ENCODE peak calls at places on chromosomes 13 and 19, in nine cellular contexts. One of them, this sample, is unnamed.

GRCh38 chr13:26923824-26924605 is 163.4 kb upstream of the GPR12 start:
- DNase-seq in A549: no peak
- DNase-seq in aorta: no peak
- DNase-seq in breast epithelium: no peak
- DNase-seq in thoracic aorta: no peak
- DNase-seq in naive thymus-derived CD4-positive, alpha-beta T cell: no peak
- DNase-seq in psoas muscle: no peak
- DNase-seq in PC-3: no peak
- DNase-seq in neural progenitor cell: no peak
- DNase-seq in this sample: no peak

GRCh38 chr19:3360494-3361383 is 5.6 kb upstream of the NFIC start:
- DNase-seq in A549: no peak
- DNase-seq in aorta: peak; percentile 88
- DNase-seq in breast epithelium: no peak
- DNase-seq in thoracic aorta: no peak
- DNase-seq in naive thymus-derived CD4-positive, alpha-beta T cell: peak; percentile 65
- DNase-seq in psoas muscle: peak; percentile 92
- DNase-seq in PC-3: peak; percentile 31
- DNase-seq in neural progenitor cell: peak; percentile 45
- DNase-seq in this sample: peak; percentile 66

GRCh38 chr19:53467138-53467502 is 413 bp upstream of the ZNF813 start:
- DNase-seq in A549: no peak
- DNase-seq in aorta: no peak
- DNase-seq in breast epithelium: no peak
- DNase-seq in thoracic aorta: no peak
- DNase-seq in naive thymus-derived CD4-positive, alpha-beta T cell: no peak
- DNase-seq in psoas muscle: no peak
- DNase-seq in PC-3: no peak
- DNase-seq in neural progenitor cell: no peak
- DNase-seq in this sample: no peak

GRCh38 chr19:10501971-10502523 is 1.1 kb downstream of the KEAP1 start:
- DNase-seq in A549: peak; percentile 65
- DNase-seq in aorta: peak; percentile 90
- DNase-seq in breast epithelium: peak; percentile 98
- DNase-seq in thoracic aorta: peak; percentile 37
- DNase-seq in naive thymus-derived CD4-positive, alpha-beta T cell: no peak
- DNase-seq in psoas muscle: peak; percentile 94
- DNase-seq in PC-3: peak; percentile 67
- DNase-seq in neural progenitor cell: peak; percentile 54
- DNase-seq in this sample: no peak

GRCh38 chr13:60583196-60583908 is 186.3 kb downstream of the TDRD3 start:
- DNase-seq in A549: no peak
- DNase-seq in aorta: no peak
- DNase-seq in breast epithelium: no peak
- DNase-seq in thoracic aorta: no peak
- DNase-seq in naive thymus-derived CD4-positive, alpha-beta T cell: no peak
- DNase-seq in psoas muscle: no peak
- DNase-seq in PC-3: no peak
- DNase-seq in neural progenitor cell: peak; percentile 37
- DNase-seq in this sample: no peak

GRCh38 chr13:41960195-41960699 is 662 bp downstream of the VWA8 start:
- DNase-seq in A549: peak; percentile 16
- DNase-seq in aorta: no peak
- DNase-seq in breast epithelium: no peak
- DNase-seq in thoracic aorta: no peak
- DNase-seq in naive thymus-derived CD4-positive, alpha-beta T cell: peak; percentile 12
- DNase-seq in psoas muscle: no peak
- DNase-seq in PC-3: peak; percentile 9
- DNase-seq in neural progenitor cell: no peak
- DNase-seq in this sample: no peak

GRCh38 chr19:49911381-49912145 is 14.9 kb upstream of the IL4I1 start:
- DNase-seq in A549: no peak
- DNase-seq in aorta: no peak
- DNase-seq in breast epithelium: no peak
- DNase-seq in thoracic aorta: no peak
- DNase-seq in naive thymus-derived CD4-positive, alpha-beta T cell: no peak
- DNase-seq in psoas muscle: no peak
- DNase-seq in PC-3: no peak
- DNase-seq in neural progenitor cell: no peak
- DNase-seq in this sample: no peak

GRCh38 chr19:50203281-50204080 is at the start of gene MYH14:
- DNase-seq in A549: peak; percentile 99
- DNase-seq in aorta: peak; percentile 93
- DNase-seq in breast epithelium: peak; percentile 92
- DNase-seq in thoracic aorta: peak; percentile 51
- DNase-seq in naive thymus-derived CD4-positive, alpha-beta T cell: no peak
- DNase-seq in psoas muscle: peak; percentile 97
- DNase-seq in PC-3: peak; percentile 99
- DNase-seq in neural progenitor cell: peak; percentile 97
- DNase-seq in this sample: no peak

GRCh38 chr19:24140099-24140498 is 53.1 kb downstream of the ZNF254 start:
- DNase-seq in A549: no peak
- DNase-seq in aorta: no peak
- DNase-seq in breast epithelium: no peak
- DNase-seq in thoracic aorta: no peak
- DNase-seq in naive thymus-derived CD4-positive, alpha-beta T cell: no peak
- DNase-seq in psoas muscle: no peak
- DNase-seq in PC-3: peak; percentile 89
- DNase-seq in neural progenitor cell: no peak
- DNase-seq in this sample: no peak

GRCh38 chr13:27168870-27169525 is 2.6 kb downstream of the USP12 start:
- DNase-seq in A549: no peak
- DNase-seq in aorta: no peak
- DNase-seq in breast epithelium: no peak
- DNase-seq in thoracic aorta: no peak
- DNase-seq in naive thymus-derived CD4-positive, alpha-beta T cell: no peak
- DNase-seq in psoas muscle: no peak
- DNase-seq in PC-3: peak; percentile 29
- DNase-seq in neural progenitor cell: no peak
- DNase-seq in this sample: no peak

GRCh38 chr19:40542197-40542859 is 34.3 kb upstream of the SHKBP1 start:
- DNase-seq in A549: no peak
- DNase-seq in aorta: peak; percentile 84
- DNase-seq in breast epithelium: no peak
- DNase-seq in thoracic aorta: peak; percentile 26
- DNase-seq in naive thymus-derived CD4-positive, alpha-beta T cell: no peak
- DNase-seq in psoas muscle: peak; percentile 80
- DNase-seq in PC-3: no peak
- DNase-seq in neural progenitor cell: no peak
- DNase-seq in this sample: no peak

DNA sequence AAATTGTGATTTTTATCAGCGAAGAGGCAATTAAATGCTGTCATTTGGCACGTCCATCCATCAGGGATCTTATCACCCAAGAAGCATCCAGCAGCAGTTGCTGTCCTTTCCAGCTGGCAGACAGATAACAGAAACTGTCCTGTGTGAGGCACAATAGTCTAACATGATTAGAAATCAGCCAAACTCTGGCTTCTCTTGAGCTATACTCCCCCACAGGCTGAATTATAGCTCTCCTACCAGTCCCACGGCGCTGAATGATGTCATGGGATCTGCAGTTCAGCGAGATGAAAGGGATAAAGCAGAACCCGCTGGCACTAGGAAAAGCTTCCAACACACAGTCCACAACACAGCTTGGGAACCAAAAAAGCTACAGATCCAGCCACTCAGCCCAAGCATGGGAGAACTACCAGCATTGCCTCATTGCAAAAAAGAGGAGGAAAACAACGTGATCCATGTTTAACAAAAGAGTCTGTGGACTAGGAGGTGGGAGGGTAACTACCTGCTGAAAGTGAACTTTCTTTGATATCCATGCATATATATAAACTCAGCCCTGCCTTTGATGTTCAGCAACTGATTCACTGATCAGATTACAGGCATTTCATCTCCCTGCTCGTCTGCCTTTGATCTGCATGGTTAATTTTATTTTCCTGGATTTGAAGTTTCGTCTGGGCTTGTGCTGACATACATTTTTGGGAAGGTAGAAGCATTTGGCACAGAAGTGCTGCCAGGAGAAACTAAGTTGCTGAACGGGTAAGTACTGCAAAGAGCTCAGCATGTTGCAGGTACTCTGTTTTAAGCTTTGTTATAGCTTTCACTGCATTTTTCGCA is at the start of gene TNFRSF19:
- DNase-seq in A549: no peak
- DNase-seq in aorta: no peak
- DNase-seq in breast epithelium: no peak
- DNase-seq in thoracic aorta: no peak
- DNase-seq in naive thymus-derived CD4-positive, alpha-beta T cell: no peak
- DNase-seq in psoas muscle: no peak
- DNase-seq in PC-3: peak; percentile 35
- DNase-seq in neural progenitor cell: peak; percentile 75
- DNase-seq in this sample: no peak
- H3K27ac ChIP-seq in A549: no peak within 1 kb of the TSS
- H3K27ac ChIP-seq in aorta: no peak within 1 kb of the TSS
- H3K27ac ChIP-seq in breast epithelium: peak within 1 kb of the TSS; percentile 72
- H3K27ac ChIP-seq in thoracic aorta: no peak within 1 kb of the TSS
- H3K27ac ChIP-seq in naive thymus-derived CD4-positive, alpha-beta T cell: no peak within 1 kb of the TSS
- H3K27ac ChIP-seq in psoas muscle: peak within 1 kb of the TSS; percentile 39
- H3K27ac ChIP-seq in PC-3: no peak within 1 kb of the TSS
- H3K27ac ChIP-seq in neural progenitor cell: peak within 1 kb of the TSS; percentile 3
- H3K27ac ChIP-seq in this sample: no peak within 1 kb of the TSS

GRCh38 chr19:38838208-38838985 is 6.8 kb upstream of the ECH1 start:
- DNase-seq in A549: no peak
- DNase-seq in aorta: no peak
- DNase-seq in breast epithelium: no peak
- DNase-seq in thoracic aorta: no peak
- DNase-seq in naive thymus-derived CD4-positive, alpha-beta T cell: no peak
- DNase-seq in psoas muscle: peak; percentile 52
- DNase-seq in PC-3: peak; percentile 94
- DNase-seq in neural progenitor cell: no peak
- DNase-seq in this sample: no peak

GRCh38 chr19:38836438-38837303 is 5.1 kb upstream of the ECH1 start:
- DNase-seq in A549: no peak
- DNase-seq in aorta: no peak
- DNase-seq in breast epithelium: no peak
- DNase-seq in thoracic aorta: no peak
- DNase-seq in naive thymus-derived CD4-positive, alpha-beta T cell: no peak
- DNase-seq in psoas muscle: peak; percentile 53
- DNase-seq in PC-3: no peak
- DNase-seq in neural progenitor cell: no peak
- DNase-seq in this sample: no peak

GRCh38 chr19:38837656-38838121 is 6.1 kb upstream of the ECH1 start:
- DNase-seq in A549: no peak
- DNase-seq in aorta: no peak
- DNase-seq in breast epithelium: no peak
- DNase-seq in thoracic aorta: no peak
- DNase-seq in naive thymus-derived CD4-positive, alpha-beta T cell: no peak
- DNase-seq in psoas muscle: peak; percentile 20
- DNase-seq in PC-3: peak; percentile 92
- DNase-seq in neural progenitor cell: no peak
- DNase-seq in this sample: no peak

GRCh38 chr19:38838986-38839761 is 7.6 kb upstream of the ECH1 start:
- DNase-seq in A549: no peak
- DNase-seq in aorta: no peak
- DNase-seq in breast epithelium: no peak
- DNase-seq in thoracic aorta: no peak
- DNase-seq in naive thymus-derived CD4-positive, alpha-beta T cell: no peak
- DNase-seq in psoas muscle: peak; percentile 39
- DNase-seq in PC-3: no peak
- DNase-seq in neural progenitor cell: no peak
- DNase-seq in this sample: no peak

DNA sequence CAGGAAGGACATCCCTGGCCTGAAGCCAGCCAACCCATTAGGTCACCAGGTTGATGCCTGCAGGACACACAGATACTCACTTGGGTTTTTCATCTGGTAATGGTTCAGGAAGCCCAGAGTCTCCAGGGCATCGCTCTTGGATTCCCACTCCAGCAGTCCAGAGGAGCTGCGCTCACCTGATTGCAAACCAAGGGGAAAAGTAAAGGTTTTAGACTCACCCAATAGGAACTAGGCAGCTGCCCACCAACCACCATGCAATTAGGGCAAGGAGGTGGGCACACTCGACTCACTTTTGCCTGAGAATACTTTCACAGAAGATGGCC is 5.7 kb upstream of the ECH1 start:
- DNase-seq in A549: no peak
- DNase-seq in aorta: no peak
- DNase-seq in breast epithelium: no peak
- DNase-seq in thoracic aorta: no peak
- DNase-seq in naive thymus-derived CD4-positive, alpha-beta T cell: no peak
- DNase-seq in psoas muscle: peak; percentile 6
- DNase-seq in PC-3: no peak
- DNase-seq in neural progenitor cell: no peak
- DNase-seq in this sample: no peak
- H3K27ac ChIP-seq in A549: peak overlapping the region; percentile 39
- H3K27ac ChIP-seq in aorta: no peak overlapping the region
- H3K27ac ChIP-seq in breast epithelium: peak overlapping the region; percentile 58
- H3K27ac ChIP-seq in thoracic aorta: no peak overlapping the region
- H3K27ac ChIP-seq in naive thymus-derived CD4-positive, alpha-beta T cell: no peak overlapping the region
- H3K27ac ChIP-seq in psoas muscle: peak overlapping the region; percentile 99
- H3K27ac ChIP-seq in PC-3: peak overlapping the region; percentile 99
- H3K27ac ChIP-seq in neural progenitor cell: peak overlapping the region; percentile 4
- H3K27ac ChIP-seq in this sample: no peak overlapping the region

GRCh38 chr13:30763786-30764440 is 28.6 kb downstream of the ALOX5AP start:
- DNase-seq in A549: no peak
- DNase-seq in aorta: no peak
- DNase-seq in breast epithelium: no peak
- DNase-seq in thoracic aorta: no peak
- DNase-seq in naive thymus-derived CD4-positive, alpha-beta T cell: no peak
- DNase-seq in psoas muscle: no peak
- DNase-seq in PC-3: peak; percentile 31
- DNase-seq in neural progenitor cell: no peak
- DNase-seq in this sample: no peak
- H3K27ac ChIP-seq in A549: no peak overlapping the region
- H3K27ac ChIP-seq in aorta: no peak overlapping the region
- H3K27ac ChIP-seq in breast epithelium: no peak overlapping the region
- H3K27ac ChIP-seq in thoracic aorta: no peak overlapping the region
- H3K27ac ChIP-seq in naive thymus-derived CD4-positive, alpha-beta T cell: no peak overlapping the region
- H3K27ac ChIP-seq in psoas muscle: no peak overlapping the region
- H3K27ac ChIP-seq in PC-3: no peak overlapping the region
- H3K27ac ChIP-seq in neural progenitor cell: no peak overlapping the region
- H3K27ac ChIP-seq in this sample: no peak overlapping the region

DNA sequence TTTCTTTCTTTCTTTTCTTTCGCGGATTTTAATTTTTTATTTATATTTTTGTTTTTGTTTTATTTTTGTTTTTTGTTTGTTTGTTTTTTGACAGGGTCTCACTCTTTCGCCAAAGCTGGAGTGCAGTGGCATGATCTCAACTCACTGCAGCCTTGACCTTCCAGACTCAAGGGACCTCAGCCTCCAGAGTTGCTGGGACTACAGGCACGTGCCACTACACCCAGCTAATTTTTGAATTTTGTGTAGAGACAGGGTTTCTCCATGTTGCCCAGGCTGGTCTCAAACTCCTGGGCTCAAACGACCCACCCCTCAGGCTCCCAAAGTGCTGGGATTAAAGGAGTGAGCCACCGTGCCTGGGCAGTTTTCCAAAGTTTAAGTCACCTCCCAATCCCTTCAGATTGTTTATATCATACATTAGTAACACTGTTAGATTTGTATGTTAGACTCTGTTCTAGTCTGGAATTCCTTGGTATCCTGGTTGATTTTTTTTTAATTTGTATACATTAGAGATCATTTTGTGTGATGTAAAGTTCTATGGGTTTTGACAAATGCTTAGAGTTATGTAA is 597.3 kb downstream of the DCT start:
- DNase-seq in A549: no peak
- DNase-seq in aorta: no peak
- DNase-seq in breast epithelium: no peak
- DNase-seq in thoracic aorta: no peak
- DNase-seq in naive thymus-derived CD4-positive, alpha-beta T cell: no peak
- DNase-seq in psoas muscle: no peak
- DNase-seq in PC-3: peak; percentile 9
- DNase-seq in neural progenitor cell: no peak
- DNase-seq in this sample: no peak
- H3K27ac ChIP-seq in A549: no peak overlapping the region
- H3K27ac ChIP-seq in aorta: no peak overlapping the region
- H3K27ac ChIP-seq in breast epithelium: no peak overlapping the region
- H3K27ac ChIP-seq in thoracic aorta: no peak overlapping the region
- H3K27ac ChIP-seq in naive thymus-derived CD4-positive, alpha-beta T cell: no peak overlapping the region
- H3K27ac ChIP-seq in psoas muscle: no peak overlapping the region
- H3K27ac ChIP-seq in PC-3: no peak overlapping the region
- H3K27ac ChIP-seq in neural progenitor cell: no peak overlapping the region
- H3K27ac ChIP-seq in this sample: no peak overlapping the region

This sample was measured in CD4-positive, CD25-positive, alpha-beta regulatory T cell.